ENCODE peak calls at places on chromosomes 6 and 20, in four cellular contexts. One of them, this sample, is unnamed.

GRCh38 chr6:12849420-12850200 is 133.0 kb downstream of the PHACTR1 start:
- DNase-seq in GM12878: no peak
- DNase-seq in IMR-90: no peak
- DNase-seq in K562: no peak
- DNase-seq in this sample: no peak

GRCh38 chr6:20098267-20098876 is 113.9 kb downstream of the MBOAT1 start:
- DNase-seq in IMR-90: no peak
- DNase-seq in GM12878: no peak
- DNase-seq in K562: no peak
- DNase-seq in this sample: no peak

GRCh38 chr6:139748353-139749146 is 374.1 kb upstream of the CITED2 start:
- DNase-seq in GM12878: no peak
- DNase-seq in IMR-90: peak; percentile 79
- DNase-seq in K562: peak; percentile 34
- DNase-seq in this sample: no peak

GRCh38 chr6:45206793-45207492 is 121.2 kb upstream of the RUNX2 start:
- DNase-seq in GM12878: no peak
- DNase-seq in K562: no peak
- DNase-seq in IMR-90: no peak
- DNase-seq in this sample: no peak

GRCh38 chr20:33532753-33533459 is 43.0 kb downstream of the CBFA2T2 start:
- DNase-seq in GM12878: no peak
- DNase-seq in K562: no peak
- DNase-seq in IMR-90: peak; percentile 54
- DNase-seq in this sample: no peak

GRCh38 chr20:37759761-37760209 is 66.0 kb downstream of the CTNNBL1 start:
- DNase-seq in IMR-90: no peak
- DNase-seq in GM12878: no peak
- DNase-seq in K562: no peak
- DNase-seq in this sample: no peak

GRCh38 chr6:47134476-47135189 is 92.5 kb upstream of the ADGRF1 start:
- DNase-seq in IMR-90: peak; percentile 96
- DNase-seq in GM12878: no peak
- DNase-seq in K562: peak; percentile 80
- DNase-seq in this sample: peak; percentile 92

GRCh38 chr6:85261250-85261649 is 188.6 kb upstream of the NT5E start:
- DNase-seq in GM12878: no peak
- DNase-seq in K562: no peak
- DNase-seq in IMR-90: no peak
- DNase-seq in this sample: no peak

GRCh38 chr20:20368414-20369352 is 779 bp downstream of the INSM1 start:
- DNase-seq in GM12878: no peak
- DNase-seq in K562: no peak
- DNase-seq in IMR-90: no peak
- DNase-seq in this sample: no peak

GRCh38 chr6:34176261-34177031 is 30.6 kb upstream of the GRM4 start:
- DNase-seq in K562: peak; percentile 4
- DNase-seq in GM12878: no peak
- DNase-seq in IMR-90: no peak
- DNase-seq in this sample: no peak

GRCh38 chr6:158439255-158439654 is 120.6 kb upstream of the TMEM181 start:
- DNase-seq in IMR-90: no peak
- DNase-seq in GM12878: peak; percentile 72
- DNase-seq in K562: no peak
- DNase-seq in this sample: no peak

GRCh38 chr6:63643862-63644261 is 8.3 kb downstream of the PHF3 start:
- DNase-seq in K562: no peak
- DNase-seq in IMR-90: peak; percentile 11
- DNase-seq in GM12878: no peak
- DNase-seq in this sample: peak; percentile 52

GRCh38 chr20:44084891-44085290 is 102.1 kb downstream of the JPH2 start:
- DNase-seq in GM12878: no peak
- DNase-seq in IMR-90: no peak
- DNase-seq in K562: no peak
- DNase-seq in this sample: no peak

GRCh38 chr6:39295538-39295937 is 18.7 kb downstream of the KCNK17 start:
- DNase-seq in K562: peak; percentile 50
- DNase-seq in GM12878: no peak
- DNase-seq in IMR-90: no peak
- DNase-seq in this sample: no peak

GRCh38 chr20:5844063-5844681 is 94.0 kb downstream of the SHLD1 start:
- DNase-seq in IMR-90: peak; percentile 28
- DNase-seq in GM12878: peak; percentile 78
- DNase-seq in K562: no peak
- DNase-seq in this sample: no peak

GRCh38 chr6:156827382-156827781 is 50.2 kb downstream of the ARID1B start:
- DNase-seq in GM12878: no peak
- DNase-seq in IMR-90: no peak
- DNase-seq in K562: no peak
- DNase-seq in this sample: no peak

GRCh38 chr20:44070139-44070900 is 116.7 kb downstream of the JPH2 start:
- DNase-seq in GM12878: no peak
- DNase-seq in K562: no peak
- DNase-seq in IMR-90: no peak
- DNase-seq in this sample: no peak

GRCh38 chr20:51931321-51931720 is 129.0 kb upstream of the SALL4 start:
- DNase-seq in IMR-90: no peak
- DNase-seq in GM12878: no peak
- DNase-seq in K562: no peak
- DNase-seq in this sample: no peak

GRCh38 chr6:6494677-6495076 is 93.8 kb upstream of the LY86 start:
- DNase-seq in K562: peak; percentile 67
- DNase-seq in GM12878: peak; percentile 45
- DNase-seq in IMR-90: no peak
- DNase-seq in this sample: no peak

GRCh38 chr6:159068904-159069578 is 24.2 kb upstream of the TAGAP start:
- DNase-seq in IMR-90: no peak
- DNase-seq in GM12878: no peak
- DNase-seq in K562: no peak
- DNase-seq in this sample: no peak

GRCh38 chr6:41796474-41796873 is 9.0 kb downstream of the TOMM6 start:
- DNase-seq in GM12878: no peak
- DNase-seq in IMR-90: no peak
- DNase-seq in K562: no peak
- DNase-seq in this sample: no peak

GRCh38 chr6:98787961-98788360 is 46.4 kb upstream of the POU3F2 start:
- DNase-seq in GM12878: no peak
- DNase-seq in K562: no peak
- DNase-seq in IMR-90: no peak
- DNase-seq in this sample: no peak

GRCh38 chr20:50280851-50281655 is 90.4 kb downstream of the CEBPB start:
- DNase-seq in K562: no peak
- DNase-seq in IMR-90: no peak
- DNase-seq in GM12878: no peak
- DNase-seq in this sample: no peak

DNA sequence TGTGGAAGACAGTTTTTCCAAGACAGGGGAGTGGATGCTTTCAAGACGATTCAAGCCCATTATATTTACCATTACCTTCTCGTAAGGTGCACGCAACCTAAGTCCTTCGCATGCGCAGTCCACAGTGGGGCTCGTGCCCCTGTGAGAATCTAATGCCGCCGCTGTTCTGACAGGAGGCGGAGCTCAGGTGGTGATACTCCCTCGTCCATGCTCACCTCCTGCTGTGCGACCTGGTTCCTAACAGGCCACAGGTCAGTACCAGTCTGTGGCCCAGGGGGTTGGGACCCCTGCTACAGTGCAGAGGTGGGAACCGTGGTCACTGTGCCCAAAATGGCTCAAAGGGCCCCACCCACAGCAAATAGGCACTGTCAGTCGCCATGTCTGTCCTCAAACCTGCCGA is 36.6 kb downstream of the SERPINB1 start:
- DNase-seq in IMR-90: no peak
- DNase-seq in GM12878: no peak
- DNase-seq in K562: no peak
- DNase-seq in this sample: no peak
- TF ChIP-seq FOS in IMR-90: no peak
- TF ChIP-seq FOS in GM12878: no peak
- TF ChIP-seq FOS in K562: no peak
- TF ChIP-seq FOS in this sample: no peak

GRCh38 chr6:89610149-89610642 is 28.4 kb downstream of the LYRM2 start:
- DNase-seq in GM12878: peak; percentile 30
- DNase-seq in IMR-90: peak; percentile 12
- DNase-seq in K562: peak; percentile 76
- DNase-seq in this sample: peak; percentile 54
- TF ChIP-seq FOS in GM12878: no peak
- TF ChIP-seq FOS in IMR-90: no peak
- TF ChIP-seq FOS in K562: no peak
- TF ChIP-seq FOS in this sample: no peak

DNA sequence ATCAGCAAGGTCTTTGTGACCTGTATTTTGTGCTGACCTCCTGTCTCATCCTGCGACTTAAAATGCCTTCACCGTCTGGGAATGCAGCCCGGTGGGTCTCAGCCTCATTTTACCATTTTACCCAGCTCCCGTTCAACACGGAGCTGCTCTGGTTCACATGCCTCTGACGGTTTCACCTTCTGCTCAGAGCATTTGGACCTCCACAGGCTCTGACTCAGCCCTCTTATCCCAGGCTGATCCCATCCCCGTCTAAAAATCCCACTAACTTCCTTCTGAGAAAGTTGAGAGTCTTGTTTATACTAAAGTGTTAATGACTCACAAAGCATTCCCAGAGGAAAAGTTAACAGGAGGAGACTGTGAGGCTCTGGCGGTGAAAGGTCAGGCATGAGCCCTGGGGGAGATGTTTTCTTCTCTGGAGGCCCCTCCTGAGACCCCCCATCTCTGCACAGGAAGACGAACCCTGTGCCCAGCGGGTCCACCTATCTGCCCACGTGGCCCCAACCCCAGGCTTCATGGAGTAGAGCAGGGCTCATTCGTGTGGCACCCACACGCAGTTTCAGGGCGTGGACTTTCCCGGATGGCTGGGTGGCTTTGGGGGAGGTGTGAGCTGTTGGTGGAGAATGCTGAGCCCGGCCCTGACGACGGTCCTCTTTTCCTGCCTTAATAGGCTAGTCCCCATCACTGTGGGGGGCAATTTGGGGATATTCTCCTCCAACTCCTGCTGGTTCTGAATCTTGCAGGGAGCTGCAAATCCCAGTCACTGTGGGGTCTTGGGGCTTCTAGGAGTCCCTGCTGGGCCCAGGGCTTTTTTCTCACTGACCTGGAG is 3.3 kb upstream of the BIRC7 start:
- DNase-seq in IMR-90: peak; percentile 96
- DNase-seq in GM12878: no peak
- DNase-seq in K562: no peak
- DNase-seq in this sample: peak; percentile 11
- TF ChIP-seq FOS in IMR-90: peak; percentile 98
- TF ChIP-seq FOS in GM12878: no peak
- TF ChIP-seq FOS in K562: no peak
- TF ChIP-seq FOS in this sample: peak; percentile 57

GRCh38 chr6:155387551-155387950 is 68.1 kb downstream of the NOX3 start:
- DNase-seq in K562: no peak
- DNase-seq in GM12878: no peak
- DNase-seq in IMR-90: no peak
- DNase-seq in this sample: no peak
- TF ChIP-seq FOS in K562: no peak
- TF ChIP-seq FOS in GM12878: no peak
- TF ChIP-seq FOS in IMR-90: no peak
- TF ChIP-seq FOS in this sample: no peak

DNA sequence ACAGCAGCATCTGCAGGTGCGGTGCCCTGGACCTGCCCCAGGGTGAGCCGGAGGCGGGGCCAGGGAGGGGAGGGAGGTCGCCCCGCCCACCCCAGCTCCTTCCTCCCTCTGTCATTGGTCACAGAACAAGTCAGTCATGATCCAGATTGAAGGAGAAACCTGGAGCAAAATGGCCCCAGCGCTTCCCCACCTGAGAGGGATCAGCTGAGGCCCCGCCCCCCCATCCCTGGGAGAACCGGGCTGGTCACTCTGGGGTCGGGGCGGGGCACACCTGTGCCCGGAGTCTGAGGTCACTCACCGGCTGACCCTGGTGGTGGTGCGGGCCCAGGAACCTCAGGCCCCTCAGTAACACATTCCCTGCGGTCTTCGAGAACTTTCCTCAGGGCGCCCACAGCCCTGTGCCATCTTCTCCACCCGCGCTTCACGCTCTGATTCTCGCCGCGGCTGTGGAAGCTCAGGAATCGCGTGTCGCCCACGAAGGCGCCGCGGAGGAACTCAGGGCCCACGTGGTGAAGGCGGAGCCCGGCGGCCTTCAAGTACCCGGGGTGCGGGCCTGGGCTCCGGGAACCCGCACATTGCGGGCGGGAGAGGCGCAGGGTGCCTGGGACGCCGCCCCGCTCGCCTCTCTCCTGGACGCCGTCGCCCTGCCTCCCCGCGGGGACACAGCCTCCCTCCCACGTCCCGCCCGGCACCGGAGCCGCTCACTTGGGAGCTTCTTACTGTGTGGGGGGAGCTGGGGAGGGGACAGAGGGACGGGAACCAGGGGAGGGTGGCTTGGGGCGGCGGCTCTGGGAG is 36.4 kb upstream of the HLA-C start:
- DNase-seq in K562: peak; percentile 78
- DNase-seq in GM12878: no peak
- DNase-seq in IMR-90: no peak
- DNase-seq in this sample: no peak
- TF ChIP-seq FOS in K562: no peak
- TF ChIP-seq FOS in GM12878: no peak
- TF ChIP-seq FOS in IMR-90: no peak
- TF ChIP-seq FOS in this sample: no peak

GRCh38 chr20:62120365-62120762 is 1.9 kb upstream of the LSM14B start:
- DNase-seq in IMR-90: no peak
- DNase-seq in GM12878: no peak
- DNase-seq in K562: no peak
- DNase-seq in this sample: no peak

GRCh38 chr20:62121776-62122658 is at the start of gene LSM14B:
- DNase-seq in K562: peak; percentile 99
- DNase-seq in IMR-90: peak; percentile 95
- DNase-seq in GM12878: peak; percentile 78
- DNase-seq in this sample: peak; percentile 98

GRCh38 chr20:62120990-62121775 is 1.1 kb upstream of the LSM14B start:
- DNase-seq in K562: no peak
- DNase-seq in GM12878: no peak
- DNase-seq in IMR-90: peak; percentile 61
- DNase-seq in this sample: no peak

GRCh38 chr20:62123450-62124118 is 1.3 kb downstream of the LSM14B start:
- DNase-seq in IMR-90: peak; percentile 51
- DNase-seq in GM12878: no peak
- DNase-seq in K562: no peak
- DNase-seq in this sample: peak; percentile 28

DNA sequence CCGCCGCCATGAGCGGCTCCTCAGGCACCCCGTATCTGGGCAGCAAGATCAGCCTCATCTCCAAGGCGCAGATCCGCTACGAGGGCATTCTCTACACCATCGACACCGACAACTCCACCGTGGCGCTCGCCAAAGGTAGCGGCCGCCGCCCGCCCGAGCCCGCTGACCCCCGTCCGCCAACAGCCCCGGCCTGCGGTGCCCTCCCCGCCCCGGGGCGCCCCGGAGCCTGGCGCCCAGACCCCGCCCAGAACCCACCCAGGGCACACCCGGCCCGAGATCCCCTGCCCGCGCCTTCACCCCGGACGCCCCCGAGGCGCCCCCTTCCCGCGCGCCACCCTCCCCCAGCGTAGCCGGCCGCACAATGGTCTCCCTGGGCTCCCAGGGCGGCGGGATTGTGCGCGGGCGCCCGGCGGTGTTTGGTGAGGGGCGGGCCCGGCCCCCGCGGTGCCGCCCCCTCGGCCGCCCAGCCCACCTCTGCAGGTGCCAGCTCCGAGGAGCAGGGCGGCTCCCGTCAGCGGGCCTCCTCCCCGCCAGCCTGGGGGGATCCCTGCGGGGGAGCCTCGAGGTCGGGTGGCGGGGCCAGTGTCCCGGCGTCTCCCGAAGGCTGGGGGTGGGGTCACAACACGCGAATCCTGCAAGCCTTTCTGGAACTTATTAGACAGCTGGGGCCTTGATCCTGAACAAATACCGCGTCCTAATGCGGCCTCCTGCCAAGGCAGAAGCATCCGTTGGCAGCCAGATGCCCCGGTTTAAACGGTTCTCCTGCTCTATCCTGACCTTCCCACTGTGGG is 579 bp downstream of the LSM14B start:
- DNase-seq in GM12878: no peak
- DNase-seq in K562: peak; percentile 50
- DNase-seq in IMR-90: no peak
- DNase-seq in this sample: peak; percentile 11
- TF ChIP-seq FOS in GM12878: no peak
- TF ChIP-seq FOS in K562: no peak
- TF ChIP-seq FOS in IMR-90: no peak
- TF ChIP-seq FOS in this sample: no peak

This sample was measured in endothelial cell of umbilical vein.